ENCODE peak calls at places on chromosomes 6 and 20, in nine cellular contexts. One of them, this sample, is unnamed.
A peak's percentile ranks its signal among the peaks of the same experiment; 100 is the strongest.

GRCh38 chr20:34954905-34955231 is 738 bp downstream of the GSS start:
- DNase-seq in H1: no peak
- DNase-seq in upper lobe of left lung: no peak
- DNase-seq in spleen: no peak
- DNase-seq in sigmoid colon: peak; percentile 74
- DNase-seq in transverse colon: peak; percentile 37
- DNase-seq in GM12891: no peak
- DNase-seq in GM23338: peak; percentile 42
- DNase-seq in HCT116: peak; percentile 13
- DNase-seq in this sample: no peak

GRCh38 chr6:74289881-74290280 is 593.9 kb downstream of the CD109 start:
- DNase-seq in H1: no peak
- DNase-seq in upper lobe of left lung: no peak
- DNase-seq in spleen: no peak
- DNase-seq in sigmoid colon: no peak
- DNase-seq in transverse colon: no peak
- DNase-seq in GM12891: no peak
- DNase-seq in GM23338: no peak
- DNase-seq in HCT116: no peak
- DNase-seq in this sample: no peak

GRCh38 chr6:158763440-158764187 is 55.6 kb downstream of the EZR start:
- DNase-seq in H1: no peak
- DNase-seq in upper lobe of left lung: peak; percentile 59
- DNase-seq in spleen: no peak
- DNase-seq in sigmoid colon: no peak
- DNase-seq in transverse colon: no peak
- DNase-seq in GM12891: no peak
- DNase-seq in GM23338: no peak
- DNase-seq in HCT116: no peak
- DNase-seq in this sample: no peak

GRCh38 chr20:24164360-24164759 is 175.8 kb upstream of the GGTLC1 start:
- DNase-seq in H1: no peak
- DNase-seq in upper lobe of left lung: peak; percentile 60
- DNase-seq in spleen: no peak
- DNase-seq in sigmoid colon: no peak
- DNase-seq in transverse colon: no peak
- DNase-seq in GM12891: no peak
- DNase-seq in GM23338: peak; percentile 67
- DNase-seq in HCT116: no peak
- DNase-seq in this sample: no peak

GRCh38 chr20:24705486-24705885 is 236.1 kb downstream of the SYNDIG1 start:
- DNase-seq in H1: no peak
- DNase-seq in upper lobe of left lung: no peak
- DNase-seq in spleen: no peak
- DNase-seq in sigmoid colon: no peak
- DNase-seq in transverse colon: no peak
- DNase-seq in GM12891: no peak
- DNase-seq in GM23338: no peak
- DNase-seq in HCT116: no peak
- DNase-seq in this sample: no peak

GRCh38 chr6:42979523-42980177 is 669 bp upstream of the PEX6 start:
- DNase-seq in H1: no peak
- DNase-seq in upper lobe of left lung: no peak
- DNase-seq in spleen: no peak
- DNase-seq in sigmoid colon: no peak
- DNase-seq in transverse colon: no peak
- DNase-seq in GM12891: no peak
- DNase-seq in GM23338: no peak
- DNase-seq in HCT116: no peak
- DNase-seq in this sample: no peak

GRCh38 chr20:63108247-63108646 is 101.5 kb upstream of the BHLHE23 start:
- DNase-seq in H1: no peak
- DNase-seq in upper lobe of left lung: no peak
- DNase-seq in spleen: peak; percentile 51
- DNase-seq in sigmoid colon: no peak
- DNase-seq in transverse colon: no peak
- DNase-seq in GM12891: no peak
- DNase-seq in GM23338: no peak
- DNase-seq in HCT116: no peak
- DNase-seq in this sample: no peak

GRCh38 chr20:21808863-21809664 is 103.6 kb downstream of the PAX1 start:
- DNase-seq in H1: peak; percentile 27
- DNase-seq in upper lobe of left lung: peak; percentile 88
- DNase-seq in spleen: peak; percentile 83
- DNase-seq in sigmoid colon: no peak
- DNase-seq in transverse colon: peak; percentile 36
- DNase-seq in GM12891: peak; percentile 56
- DNase-seq in GM23338: peak; percentile 89
- DNase-seq in HCT116: no peak
- DNase-seq in this sample: peak; percentile 66

GRCh38 chr6:47663462-47664216 is 34.7 kb upstream of the ADGRF4 start:
- DNase-seq in H1: peak; percentile 10
- DNase-seq in upper lobe of left lung: no peak
- DNase-seq in spleen: no peak
- DNase-seq in sigmoid colon: no peak
- DNase-seq in transverse colon: no peak
- DNase-seq in GM12891: no peak
- DNase-seq in GM23338: peak; percentile 72
- DNase-seq in HCT116: no peak
- DNase-seq in this sample: no peak

GRCh38 chr6:121851056-121851455 is 415.6 kb downstream of the GJA1 start:
- DNase-seq in H1: peak; percentile 53
- DNase-seq in upper lobe of left lung: no peak
- DNase-seq in spleen: no peak
- DNase-seq in sigmoid colon: no peak
- DNase-seq in transverse colon: no peak
- DNase-seq in GM12891: no peak
- DNase-seq in GM23338: peak; percentile 84
- DNase-seq in HCT116: no peak
- DNase-seq in this sample: no peak

GRCh38 chr6:37276916-37277509 is 19.1 kb upstream of the TMEM217 start:
- DNase-seq in H1: no peak
- DNase-seq in upper lobe of left lung: no peak
- DNase-seq in spleen: no peak
- DNase-seq in sigmoid colon: no peak
- DNase-seq in transverse colon: no peak
- DNase-seq in GM12891: no peak
- DNase-seq in GM23338: no peak
- DNase-seq in HCT116: no peak
- DNase-seq in this sample: no peak

GRCh38 chr20:45548410-45548809 is 1.2 kb upstream of the EPPIN start:
- DNase-seq in H1: no peak
- DNase-seq in upper lobe of left lung: no peak
- DNase-seq in spleen: no peak
- DNase-seq in sigmoid colon: no peak
- DNase-seq in transverse colon: no peak
- DNase-seq in GM12891: no peak
- DNase-seq in GM23338: no peak
- DNase-seq in HCT116: no peak
- DNase-seq in this sample: no peak

GRCh38 chr6:166361080-166361429 is 18.7 kb upstream of the SFT2D1 start:
- DNase-seq in H1: no peak
- DNase-seq in upper lobe of left lung: no peak
- DNase-seq in spleen: no peak
- DNase-seq in sigmoid colon: no peak
- DNase-seq in transverse colon: no peak
- DNase-seq in GM12891: no peak
- DNase-seq in GM23338: no peak
- DNase-seq in HCT116: no peak
- DNase-seq in this sample: no peak

GRCh38 chr6:3742076-3742425 is 9.5 kb downstream of the PXDC1 start:
- DNase-seq in H1: no peak
- DNase-seq in upper lobe of left lung: no peak
- DNase-seq in spleen: no peak
- DNase-seq in sigmoid colon: no peak
- DNase-seq in transverse colon: no peak
- DNase-seq in GM12891: no peak
- DNase-seq in GM23338: no peak
- DNase-seq in HCT116: no peak
- DNase-seq in this sample: no peak

GRCh38 chr20:21510414-21510971 is 3.4 kb downstream of the NKX2-2 start:
- DNase-seq in H1: no peak
- DNase-seq in upper lobe of left lung: peak; percentile 72
- DNase-seq in spleen: no peak
- DNase-seq in sigmoid colon: no peak
- DNase-seq in transverse colon: no peak
- DNase-seq in GM12891: no peak
- DNase-seq in GM23338: peak; percentile 64
- DNase-seq in HCT116: no peak
- DNase-seq in this sample: no peak

GRCh38 chr20:59123011-59123676 is 40.5 kb upstream of the ZNF831 start:
- DNase-seq in H1: no peak
- DNase-seq in upper lobe of left lung: no peak
- DNase-seq in spleen: peak; percentile 86
- DNase-seq in sigmoid colon: no peak
- DNase-seq in transverse colon: peak; percentile 21
- DNase-seq in GM12891: no peak
- DNase-seq in GM23338: no peak
- DNase-seq in HCT116: no peak
- DNase-seq in this sample: no peak

GRCh38 chr6:36132221-36132895 is 2.0 kb downstream of the MAPK13 start:
- DNase-seq in H1: no peak
- DNase-seq in upper lobe of left lung: no peak
- DNase-seq in spleen: no peak
- DNase-seq in sigmoid colon: no peak
- DNase-seq in transverse colon: no peak
- DNase-seq in GM12891: no peak
- DNase-seq in GM23338: no peak
- DNase-seq in HCT116: no peak
- DNase-seq in this sample: no peak

GRCh38 chr6:13667655-13668054 is 44.0 kb downstream of the RANBP9 start:
- DNase-seq in H1: no peak
- DNase-seq in upper lobe of left lung: no peak
- DNase-seq in spleen: no peak
- DNase-seq in sigmoid colon: no peak
- DNase-seq in transverse colon: no peak
- DNase-seq in GM12891: no peak
- DNase-seq in GM23338: no peak
- DNase-seq in HCT116: no peak
- DNase-seq in this sample: no peak

GRCh38 chr6:147204843-147205311 is 660 bp downstream of the STXBP5 start:
- DNase-seq in H1: no peak
- DNase-seq in upper lobe of left lung: no peak
- DNase-seq in spleen: no peak
- DNase-seq in sigmoid colon: no peak
- DNase-seq in transverse colon: no peak
- DNase-seq in GM12891: no peak
- DNase-seq in GM23338: no peak
- DNase-seq in HCT116: no peak
- DNase-seq in this sample: no peak

DNA sequence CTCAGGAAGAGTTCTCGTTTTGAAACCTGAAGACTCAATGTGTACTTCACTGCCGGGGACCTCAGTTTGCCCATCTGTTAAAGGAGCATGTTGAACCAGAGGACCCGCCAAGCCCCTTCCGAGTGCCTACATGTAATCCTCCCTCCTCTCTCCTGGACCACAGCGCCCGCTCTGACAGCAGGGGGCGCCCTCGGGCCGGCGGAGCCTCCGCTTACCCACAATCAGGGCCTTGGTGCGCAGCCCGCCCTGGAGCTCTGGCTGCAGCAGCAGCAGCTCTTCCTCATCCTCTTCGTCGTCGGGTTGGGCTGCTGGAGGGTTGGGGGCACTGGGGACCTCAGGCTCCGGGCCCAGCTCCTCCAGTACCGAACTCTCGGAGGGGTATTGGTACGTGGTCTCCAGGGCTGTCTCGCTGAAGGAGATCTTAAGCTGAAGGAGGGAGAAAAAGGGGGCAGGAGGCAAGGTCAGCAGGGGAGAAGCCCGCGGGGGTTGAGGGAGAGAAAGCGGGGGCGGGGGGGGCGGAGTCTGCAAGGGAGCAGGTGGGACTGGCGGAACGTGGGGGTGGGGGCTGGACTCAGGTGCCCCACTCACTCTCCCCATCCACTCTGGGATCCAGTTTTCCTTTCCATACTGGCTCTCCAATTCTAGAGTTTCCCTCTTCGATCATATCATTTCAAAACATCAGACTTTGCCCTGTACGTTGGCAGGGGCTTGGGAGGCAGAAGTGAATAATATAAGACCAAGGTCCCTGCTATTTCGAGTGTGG is 6.3 kb upstream of the DHX16 start:
- DNase-seq in H1: no peak
- DNase-seq in upper lobe of left lung: peak; percentile 98
- DNase-seq in spleen: peak; percentile 98
- DNase-seq in sigmoid colon: peak; percentile 94
- DNase-seq in transverse colon: peak; percentile 91
- DNase-seq in GM12891: peak; percentile 77
- DNase-seq in GM23338: peak; percentile 88
- DNase-seq in HCT116: no peak
- DNase-seq in this sample: peak; percentile 81
- TF ChIP-seq POLR2AphosphoS5 in H1: no peak
- TF ChIP-seq POLR2AphosphoS5 in upper lobe of left lung: peak; percentile 51
- TF ChIP-seq POLR2AphosphoS5 in spleen: peak; percentile 95
- TF ChIP-seq POLR2AphosphoS5 in sigmoid colon: peak; percentile 30
- TF ChIP-seq POLR2AphosphoS5 in transverse colon: no peak
- TF ChIP-seq POLR2AphosphoS5 in GM12891: no peak
- TF ChIP-seq POLR2AphosphoS5 in GM23338: no peak
- TF ChIP-seq POLR2AphosphoS5 in HCT116: no peak
- TF ChIP-seq POLR2AphosphoS5 in this sample: no peak

DNA sequence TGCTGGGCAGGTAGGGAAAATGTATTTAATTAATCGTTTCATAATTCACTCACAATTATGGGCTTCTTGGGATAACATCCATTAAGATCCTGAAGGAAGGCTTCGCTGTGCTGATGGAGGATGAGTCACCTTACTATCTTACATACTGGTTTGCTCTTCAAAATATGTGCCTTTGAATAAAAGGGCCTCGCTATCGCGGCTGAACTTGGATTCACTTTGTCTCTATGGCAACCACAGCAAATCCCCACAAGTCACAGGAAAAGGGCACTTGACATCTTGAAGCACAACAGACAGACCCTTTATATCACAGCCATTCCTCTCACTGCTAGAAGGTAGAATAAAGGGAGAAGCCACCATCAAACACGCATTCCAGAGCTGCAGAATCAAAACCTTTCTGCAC is 141.3 kb upstream of the MYLIP start:
- DNase-seq in H1: no peak
- DNase-seq in upper lobe of left lung: no peak
- DNase-seq in spleen: no peak
- DNase-seq in sigmoid colon: no peak
- DNase-seq in transverse colon: no peak
- DNase-seq in GM12891: no peak
- DNase-seq in GM23338: peak; percentile 28
- DNase-seq in HCT116: no peak
- DNase-seq in this sample: no peak
- TF ChIP-seq POLR2AphosphoS5 in H1: no peak
- TF ChIP-seq POLR2AphosphoS5 in upper lobe of left lung: no peak
- TF ChIP-seq POLR2AphosphoS5 in spleen: no peak
- TF ChIP-seq POLR2AphosphoS5 in sigmoid colon: no peak
- TF ChIP-seq POLR2AphosphoS5 in transverse colon: no peak
- TF ChIP-seq POLR2AphosphoS5 in GM12891: no peak
- TF ChIP-seq POLR2AphosphoS5 in GM23338: no peak
- TF ChIP-seq POLR2AphosphoS5 in HCT116: no peak
- TF ChIP-seq POLR2AphosphoS5 in this sample: no peak

GRCh38 chr6:91498576-91498975 is 911.7 kb upstream of the MAP3K7 start:
- DNase-seq in H1: no peak
- DNase-seq in upper lobe of left lung: no peak
- DNase-seq in spleen: no peak
- DNase-seq in sigmoid colon: no peak
- DNase-seq in transverse colon: no peak
- DNase-seq in GM12891: no peak
- DNase-seq in GM23338: peak; percentile 6
- DNase-seq in HCT116: no peak
- DNase-seq in this sample: no peak
- TF ChIP-seq POLR2AphosphoS5 in H1: no peak
- TF ChIP-seq POLR2AphosphoS5 in upper lobe of left lung: no peak
- TF ChIP-seq POLR2AphosphoS5 in spleen: no peak
- TF ChIP-seq POLR2AphosphoS5 in sigmoid colon: no peak
- TF ChIP-seq POLR2AphosphoS5 in transverse colon: no peak
- TF ChIP-seq POLR2AphosphoS5 in GM12891: no peak
- TF ChIP-seq POLR2AphosphoS5 in GM23338: no peak
- TF ChIP-seq POLR2AphosphoS5 in HCT116: no peak
- TF ChIP-seq POLR2AphosphoS5 in this sample: no peak

GRCh38 chr6:134295953-134296553 is 21.9 kb downstream of the SGK1 start:
- DNase-seq in H1: no peak
- DNase-seq in upper lobe of left lung: no peak
- DNase-seq in spleen: no peak
- DNase-seq in sigmoid colon: peak; percentile 68
- DNase-seq in transverse colon: no peak
- DNase-seq in GM12891: no peak
- DNase-seq in GM23338: peak; percentile 17
- DNase-seq in HCT116: peak; percentile 12
- DNase-seq in this sample: no peak
- TF ChIP-seq POLR2AphosphoS5 in H1: no peak
- TF ChIP-seq POLR2AphosphoS5 in upper lobe of left lung: peak; percentile 61
- TF ChIP-seq POLR2AphosphoS5 in spleen: no peak
- TF ChIP-seq POLR2AphosphoS5 in sigmoid colon: no peak
- TF ChIP-seq POLR2AphosphoS5 in transverse colon: no peak
- TF ChIP-seq POLR2AphosphoS5 in GM12891: no peak
- TF ChIP-seq POLR2AphosphoS5 in GM23338: no peak
- TF ChIP-seq POLR2AphosphoS5 in HCT116: no peak
- TF ChIP-seq POLR2AphosphoS5 in this sample: no peak